ENCODE peak calls at places on chromosomes 1 and 21, in five cellular contexts. S, N, J, R and P are unnamed samples.

GRCh38 chr1:228280961-228281591 is 73.2 kb downstream of the OBSCN start:
- DNase-seq in S (no peak), J (no peak), N (no peak), R (no peak), P (no peak)

GRCh38 chr1:154993572-154994268 is at the start of gene LENEP:
- DNase-seq in S (no peak), J (no peak), R (no peak), N (no peak), P (no peak)

GRCh38 chr1:218624051-218624450 is 278.9 kb downstream of the TGFB2 start:
- DNase-seq in S (no peak), R (no peak), J (no peak), N (no peak), P (no peak)

GRCh38 chr1:246121533-246121932 is 385.5 kb downstream of the SMYD3 start:
- DNase-seq in J (no peak), S (no peak), N (peak), R (no peak), P (no peak)

GRCh38 chr1:214404571-214405213 is 123.7 kb downstream of the SMYD2 start:
- DNase-seq in R (no peak), J (no peak), N (peak), S (no peak), P (no peak)

GRCh38 chr21:39377444-39378050 is 28.7 kb upstream of the HMGN1 start:
- DNase-seq in R (no peak), J (no peak), S (no peak), N (peak), P (no peak)

GRCh38 chr1:3604468-3604974 is 6.8 kb downstream of the MEGF6 start:
- DNase-seq in S (no peak), J (no peak), N (no peak), R (no peak), P (no peak)

GRCh38 chr1:69290266-69290665 is 277.5 kb upstream of the LRRC7 start:
- DNase-seq in S (no peak), R (no peak), J (no peak), N (peak), P (no peak)

GRCh38 chr1:5119496-5120234 is 465.3 kb downstream of the AJAP1 start:
- DNase-seq in N (no peak), R (no peak), S (no peak), J (no peak), P (no peak)

GRCh38 chr1:111515291-111516007 is 12.0 kb upstream of the ADORA3 start:
- DNase-seq in J (no peak), R (peak), S (peak), N (peak), P (no peak)

GRCh38 chr1:45924736-45925135 is 121.3 kb downstream of the MAST2 start:
- DNase-seq in S (no peak), J (no peak), N (no peak), R (no peak), P (no peak)

GRCh38 chr1:7247683-7248401 is 462.6 kb downstream of the CAMTA1 start:
- DNase-seq in R (no peak), J (no peak), N (no peak), S (peak), P (peak)

GRCh38 chr1:117612517-117613248 is 6.8 kb downstream of the TENT5C start:
- DNase-seq in N (peak), R (no peak), S (no peak), J (no peak), P (no peak)

GRCh38 chr21:46340998-46341397 is 17.0 kb downstream of the PCNT start:
- DNase-seq in N (no peak), S (no peak), J (no peak), R (no peak), P (no peak)

GRCh38 chr1:29201595-29202051 is 19.9 kb upstream of the SRSF4 start:
- DNase-seq in J (no peak), N (no peak), S (no peak), R (no peak), P (no peak)

GRCh38 chr1:5514519-5515183 is 477.6 kb downstream of the NPHP4 start:
- DNase-seq in S (peak), J (peak), N (peak), R (peak), P (no peak)

GRCh38 chr1:209610378-209610905 is 26.9 kb downstream of the CAMK1G start:
- DNase-seq in J (no peak), R (no peak), S (no peak), N (no peak), P (no peak)

GRCh38 chr1:71919812-71920509 is 362.4 kb downstream of the NEGR1 start:
- DNase-seq in J (no peak), R (no peak), N (no peak), S (no peak), P (no peak)

GRCh38 chr1:179047637-179048002 is 21.9 kb downstream of the FAM20B start:
- DNase-seq in S (no peak), R (no peak), J (no peak), N (no peak), P (no peak)

GRCh38 chr1:76955652-76956051 is 88.4 kb downstream of the ST6GALNAC5 start:
- DNase-seq in S (no peak), J (no peak), N (no peak), R (no peak), P (no peak)

GRCh38 chr1:208557695-208558094 is 313.5 kb upstream of the PLXNA2 start:
- DNase-seq in J (no peak), R (no peak), N (no peak), S (no peak), P (no peak)

GRCh38 chr1:30226648-30227047 is 496.7 kb downstream of the MATN1 start:
- DNase-seq in R (no peak), J (no peak), N (no peak), S (no peak), P (no peak)

GRCh38 chr1:72431810-72432209 is 149.5 kb upstream of the NEGR1 start:
- DNase-seq in R (no peak), S (no peak), J (no peak), N (peak), P (no peak)

GRCh38 chr1:40911105-40911504 is 48.9 kb upstream of the CITED4 start:
- DNase-seq in N (no peak), R (no peak), J (no peak), S (no peak), P (no peak)

GRCh38 chr1:44786138-44786840 is 1.7 kb downstream of the BEST4 start:
- DNase-seq in N (peak), J (peak), R (peak), S (peak), P (peak)

GRCh38 chr1:234728740-234729139 is 118.8 kb upstream of the IRF2BP2 start:
- DNase-seq in N (no peak), S (no peak), J (no peak), R (no peak), P (no peak)

GRCh38 chr1:99407018-99407417 is 142.7 kb downstream of the PLPPR4 start:
- DNase-seq in R (no peak), S (no peak), N (peak), J (no peak), P (no peak)

GRCh38 chr1:115036814-115037535 is 7.3 kb downstream of the TSHB start:
- DNase-seq in J (no peak), S (no peak), R (no peak), N (no peak), P (no peak)

GRCh38 chr1:229305402-229305801 is 34.5 kb downstream of the RAB4A start:
- DNase-seq in J (no peak), N (no peak), R (no peak), S (no peak), P (no peak)

GRCh38 chr1:207941664-207942063 is 30.7 kb upstream of the CD34 start:
- DNase-seq in S (peak), J (no peak), N (no peak), R (no peak), P (no peak)